ENCODE peak calls at places on chromosome 4, in eight cellular contexts. J is uterus; V is AML-193; R is NCI-H187; Z is GM03348; G is GM18507; X is AG20443; O is activated CD8-positive, alpha-beta memory T cell treated with anti-CD3 and anti-CD28 coated beads for 48 hours. B is an unnamed sample.

GRCh38 chr4:38131371-38132139 is 171.4 kb downstream of the PTTG2 start:
- DNase-seq in J (no peak), V (no peak), R (no peak), Z (no peak), G (no peak), X (no peak), O (peak), B (peak)

GRCh38 chr4:161841759-161842158 is 322.0 kb downstream of the FSTL5 start:
- DNase-seq in J (no peak), V (no peak), R (no peak), Z (no peak), G (no peak), X (no peak), O (no peak), B (no peak)

GRCh38 chr4:5689065-5689464 is 19.3 kb downstream of the EVC2 start:
- DNase-seq in J (no peak), V (no peak), R (no peak), Z (no peak), G (no peak), X (no peak), O (no peak), B (no peak)

GRCh38 chr4:164847016-164847415 is 30.0 kb upstream of the APELA start:
- DNase-seq in J (no peak), V (no peak), R (no peak), Z (no peak), G (no peak), X (peak), O (no peak), B (no peak)

GRCh38 chr4:112312610-112313239 is 15.6 kb downstream of the ALPK1 start:
- DNase-seq in J (no peak), V (peak), R (no peak), Z (no peak), G (peak), X (no peak), O (no peak), B (no peak)

GRCh38 chr4:157674699-157675098 is 454.2 kb downstream of the GRIA2 start:
- DNase-seq in J (no peak), V (no peak), R (no peak), Z (no peak), G (no peak), X (no peak), O (no peak), B (no peak)

GRCh38 chr4:8060632-8061031 is 98.0 kb downstream of the ABLIM2 start:
- DNase-seq in J (no peak), V (no peak), R (no peak), Z (no peak), G (no peak), X (no peak), O (no peak), B (no peak)

GRCh38 chr4:188262464-188262863 is 123.2 kb downstream of the TRIML1 start:
- DNase-seq in J (no peak), V (no peak), R (no peak), Z (no peak), G (no peak), X (no peak), O (no peak), B (no peak)

GRCh38 chr4:53459548-53459947 is 82.1 kb downstream of the FIP1L1 start:
- DNase-seq in J (no peak), V (no peak), R (no peak), Z (peak), G (no peak), X (peak), O (no peak), B (no peak)

GRCh38 chr4:97587912-97588311 is 555.4 kb downstream of the STPG2 start:
- DNase-seq in J (no peak), V (no peak), R (no peak), Z (no peak), G (no peak), X (no peak), O (no peak), B (no peak)

GRCh38 chr4:140363051-140363450 is 10.4 kb upstream of the SCOC start:
- DNase-seq in J (no peak), V (no peak), R (no peak), Z (no peak), G (no peak), X (no peak), O (no peak), B (no peak)

GRCh38 chr4:186651181-186651603 is 72.5 kb downstream of the FAT1 start:
- DNase-seq in J (no peak), V (no peak), R (no peak), Z (no peak), G (no peak), X (no peak), O (no peak), B (no peak)

GRCh38 chr4:123110685-123111084 is 188.3 kb upstream of the NUDT6 start:
- DNase-seq in J (no peak), V (no peak), R (no peak), Z (no peak), G (no peak), X (no peak), O (no peak), B (no peak)

GRCh38 chr4:67869580-67870190 is 14.1 kb downstream of the TMPRSS11D start:
- DNase-seq in J (no peak), V (no peak), R (no peak), Z (no peak), G (no peak), X (no peak), O (no peak), B (no peak)

GRCh38 chr4:8778301-8778700 is 93.3 kb downstream of the HMX1 start:
- DNase-seq in J (no peak), V (no peak), R (no peak), Z (no peak), G (no peak), X (no peak), O (no peak), B (no peak)

GRCh38 chr4:168803727-168804126 is 206.3 kb downstream of the CBR4 start:
- DNase-seq in J (no peak), V (no peak), R (no peak), Z (no peak), G (no peak), X (peak), O (no peak), B (no peak)

GRCh38 chr4:90318208-90318607 is 191.0 kb downstream of the CCSER1 start:
- DNase-seq in J (no peak), V (peak), R (no peak), Z (peak), G (no peak), X (peak), O (no peak), B (no peak)

GRCh38 chr4:24778427-24779225 is 16.7 kb upstream of the SOD3 start:
- DNase-seq in J (peak), V (no peak), R (no peak), Z (peak), G (no peak), X (peak), O (no peak), B (no peak)

GRCh38 chr4:47381172-47381571 is 82.3 kb downstream of the COMMD8 start:
- DNase-seq in J (no peak), V (no peak), R (no peak), Z (no peak), G (no peak), X (no peak), O (no peak), B (no peak)

GRCh38 chr4:11312389-11312788 is 116.3 kb downstream of the HS3ST1 start:
- DNase-seq in J (no peak), V (no peak), R (no peak), Z (no peak), G (no peak), X (no peak), O (no peak), B (no peak)

B was measured in NCI-H2107.